ENCODE peak calls at places on chromosomes 4 and X, in five cellular contexts. D, K, S, E and B are unnamed samples.

GRCh38 chr4:123260429-123261052 is 136.1 kb upstream of the SPRY1 start:
- DNase-seq in E (no peak), S (no peak), D (no peak), K (no peak), B (no peak)

GRCh38 chrX:8731579-8732395 is at the start of gene ANOS1:
- DNase-seq in K (no peak), S (peak), D (peak), E (peak), B (no peak)

GRCh38 chrX:1462596-1463251 is 10.0 kb upstream of the ASMTL start:
- DNase-seq in S (no peak), E (no peak), D (peak), K (no peak), B (no peak)

GRCh38 chr4:72690782-72691181 is 121.8 kb upstream of the ADAMTS3 start:
- DNase-seq in E (no peak), S (no peak), K (no peak), D (no peak), B (no peak)

GRCh38 chr4:185115827-185116232 is 27.2 kb upstream of the SLC25A4 start:
- DNase-seq in S (no peak), D (peak), K (no peak), E (no peak), B (no peak)

GRCh38 chr4:125432078-125432477 is 117.3 kb downstream of the FAT4 start:
- DNase-seq in D (peak), S (no peak), K (no peak), E (peak), B (no peak)

GRCh38 chrX:13092455-13092941 is 48.1 kb upstream of the FAM9C start:
- DNase-seq in E (no peak), D (no peak), K (peak), S (no peak), B (no peak)

GRCh38 chr4:67879486-67879885 is 4.3 kb downstream of the TMPRSS11D start:
- DNase-seq in K (no peak), S (no peak), D (no peak), E (no peak), B (no peak)

GRCh38 chr4:77360451-77360850 is 203.4 kb downstream of the CCNG2 start:
- DNase-seq in S (no peak), D (no peak), E (no peak), K (no peak), B (no peak)

GRCh38 chr4:10606483-10607155 is 77.9 kb downstream of the CLNK start:
- DNase-seq in E (no peak), K (no peak), D (no peak), S (no peak), B (no peak)

GRCh38 chr4:165505991-165506779 is 127.4 kb downstream of the CPE start:
- DNase-seq in E (no peak), K (no peak), D (no peak), S (no peak), B (no peak)

GRCh38 chr4:171007618-171008390 is 805.4 kb upstream of the GALNTL6 start:
- DNase-seq in K (no peak), E (no peak), S (no peak), D (no peak), B (no peak)

GRCh38 chrX:63754141-63754859 is 30.7 kb downstream of the ARHGEF9 start:
- DNase-seq in S (no peak), E (no peak), D (no peak), K (peak), B (no peak)

GRCh38 chr4:152831416-152831815 is 51.7 kb downstream of the ARFIP1 start:
- DNase-seq in D (no peak), K (no peak), E (no peak), S (no peak), B (no peak)

GRCh38 chr4:25769251-25769650 is 93.5 kb downstream of the SEL1L3 start:
- DNase-seq in K (no peak), E (no peak), S (no peak), D (no peak), B (no peak)

GRCh38 chr4:27684501-27685077 is 823.9 kb downstream of the STIM2 start:
- DNase-seq in D (peak), K (no peak), E (peak), S (peak), B (no peak)

GRCh38 chr4:1376841-1377605 is 29.2 kb downstream of the NKX1-1 start:
- DNase-seq in K (no peak), E (no peak), S (no peak), D (no peak), B (no peak)

GRCh38 chr4:118849867-118850812 is 14.2 kb upstream of the SEC24D start:
- DNase-seq in E (no peak), K (peak), S (no peak), D (no peak), B (no peak)